ENCODE peak calls at places on chromosomes 13 and 19, in nine cellular contexts. X is GM12864, B is astrocyte, G is Peyer's patch, C is stomach, A is psoas muscle, S is fibroblast of villous mesenchyme, P is brain microvascular endothelial cell, U is adrenal gland. E is an unnamed sample.
A peak's percentile ranks its signal among the peaks of the same experiment; 100 is the strongest.

GRCh38 chr19:10747674-10748073 is 29.8 kb downstream of the DNM2 start:
- DNase-seq in X (no peak), B (no peak), G (peak; percentile 65), C (no peak), A (no peak), S (no peak), P (no peak), U (no peak), E (no peak)

GRCh38 chr19:2544576-2545415 is 68.9 kb downstream of the GADD45B start:
- DNase-seq in X (no peak), B (no peak), G (no peak), C (no peak), A (no peak), S (no peak), P (no peak), U (no peak), E (no peak)

GRCh38 chr13:30551194-30551593 is 66.5 kb upstream of the USPL1 start:
- DNase-seq in X (no peak), B (no peak), G (no peak), C (no peak), A (no peak), S (peak; percentile 56), P (no peak), U (peak; percentile 10), E (peak; percentile 7)

GRCh38 chr13:102774596-102775375 is 1.2 kb upstream of the TEX30 start:
- DNase-seq in X (no peak), B (no peak), G (no peak), C (no peak), A (no peak), S (no peak), P (no peak), U (no peak), E (no peak)

GRCh38 chr19:3080281-3080680 is 13.9 kb upstream of the GNA11 start:
- DNase-seq in X (no peak), B (peak; percentile 61), G (peak; percentile 80), C (no peak), A (no peak), S (peak; percentile 68), P (peak; percentile 36), U (no peak), E (no peak)

GRCh38 chr13:99800004-99800403 is 171.6 kb downstream of the ZIC5 start:
- DNase-seq in X (no peak), B (no peak), G (no peak), C (no peak), A (no peak), S (no peak), P (no peak), U (no peak), E (no peak)

GRCh38 chr19:55451163-55451521 is 8.0 kb upstream of the SHISA7 start:
- DNase-seq in X (no peak), B (no peak), G (no peak), C (no peak), A (no peak), S (no peak), P (no peak), U (no peak), E (no peak)

GRCh38 chr19:43784251-43784980 is 3.6 kb upstream of the KCNN4 start:
- DNase-seq in X (peak; percentile 47), B (peak; percentile 83), G (peak; percentile 82), C (peak; percentile 62), A (no peak), S (peak; percentile 70), P (peak; percentile 72), U (peak; percentile 82), E (peak; percentile 34)

GRCh38 chr13:77691871-77692270 is 5.6 kb upstream of the SLAIN1 start:
- DNase-seq in X (no peak), B (no peak), G (no peak), C (no peak), A (no peak), S (no peak), P (no peak), U (no peak), E (no peak)

GRCh38 chr13:40452741-40453665 is 213.4 kb downstream of the FOXO1 start:
- DNase-seq in X (no peak), B (peak; percentile 65), G (no peak), C (no peak), A (no peak), S (peak; percentile 8), P (peak; percentile 70), U (no peak), E (no peak)

GRCh38 chr19:2268861-2269243 is 12.6 kb upstream of the JSRP1 start:
- DNase-seq in X (no peak), B (no peak), G (no peak), C (no peak), A (no peak), S (no peak), P (no peak), U (no peak), E (no peak)

GRCh38 chr13:33244210-33244906 is 41.2 kb downstream of the STARD13 start:
- DNase-seq in X (no peak), B (no peak), G (no peak), C (no peak), A (no peak), S (no peak), P (no peak), U (no peak), E (no peak)

GRCh38 chr13:97256343-97256783 is 34.2 kb downstream of the MBNL2 start:
- DNase-seq in X (no peak), B (peak; percentile 99), G (no peak), C (no peak), A (no peak), S (peak; percentile 99), P (peak; percentile 91), U (peak; percentile 75), E (peak; percentile 90)

GRCh38 chr19:30087381-30088138 is 145.5 kb downstream of the URI1 start:
- DNase-seq in X (no peak), B (no peak), G (no peak), C (no peak), A (peak; percentile 16), S (no peak), P (no peak), U (no peak), E (no peak)

GRCh38 chr19:5632657-5633056 is 9.8 kb downstream of the SAFB start:
- DNase-seq in X (no peak), B (no peak), G (peak; percentile 44), C (no peak), A (no peak), S (peak; percentile 51), P (no peak), U (no peak), E (no peak)

GRCh38 chr13:112974125-112974524 is 5.1 kb downstream of the MCF2L start:
- DNase-seq in X (no peak), B (no peak), G (no peak), C (no peak), A (peak; percentile 47), S (no peak), P (no peak), U (no peak), E (no peak)

GRCh38 chr19:37929512-37929911 is 22.5 kb downstream of the SIPA1L3 start:
- DNase-seq in X (no peak), B (no peak), G (no peak), C (no peak), A (no peak), S (no peak), P (no peak), U (no peak), E (no peak)

DNA sequence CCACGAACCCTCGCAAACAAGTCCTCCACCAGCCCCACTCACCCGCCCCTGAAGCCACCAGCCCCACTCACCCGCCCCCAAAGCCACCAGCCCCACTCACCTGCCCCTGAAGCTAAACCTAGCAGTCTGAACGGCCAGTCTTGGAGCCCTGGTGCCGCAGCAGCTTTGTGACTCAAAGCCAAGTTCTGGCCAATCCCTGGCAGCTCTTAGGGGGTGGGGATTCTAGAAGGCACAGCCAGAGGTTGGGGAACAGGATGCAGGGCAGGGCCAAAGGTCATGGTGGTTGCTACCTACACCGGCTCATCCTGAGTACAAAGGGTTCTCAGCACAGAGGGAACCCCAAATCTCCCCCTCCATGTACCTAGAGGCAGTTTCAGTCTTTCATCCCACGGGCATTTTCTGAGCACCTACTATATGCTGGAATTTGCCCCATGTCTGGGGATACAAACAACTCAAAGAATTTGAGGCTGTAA is at the start of gene IQCN:
- DNase-seq in X (no peak), B (no peak), G (peak; percentile 86), C (peak; percentile 50), A (peak; percentile 67), S (peak; percentile 48), P (peak; percentile 29), U (peak; percentile 70), E (no peak)
- H3K4me3 ChIP-seq in X (no peak within 1 kb of the TSS), B (no peak within 1 kb of the TSS), G (peak within 1 kb of the TSS; percentile 36), C (no peak within 1 kb of the TSS), A (peak within 1 kb of the TSS; percentile 24), S (peak within 1 kb of the TSS; percentile 9), P (no peak within 1 kb of the TSS), U (no peak within 1 kb of the TSS), E (no peak within 1 kb of the TSS)

GRCh38 chr19:13717194-13717643 is 47.1 kb upstream of the MRI1 start:
- DNase-seq in X (no peak), B (peak; percentile 33), G (no peak), C (no peak), A (no peak), S (no peak), P (no peak), U (no peak), E (no peak)

GRCh38 chr19:13723206-13723605 is 41.1 kb upstream of the MRI1 start:
- DNase-seq in X (no peak), B (peak; percentile 16), G (no peak), C (no peak), A (no peak), S (peak; percentile 37), P (no peak), U (no peak), E (peak; percentile 14)

GRCh38 chr19:13712767-13713201 is 51.5 kb upstream of the MRI1 start:
- DNase-seq in X (no peak), B (peak; percentile 57), G (no peak), C (no peak), A (no peak), S (no peak), P (no peak), U (no peak), E (no peak)

GRCh38 chr19:13718733-13719132 is 45.6 kb upstream of the MRI1 start:
- DNase-seq in X (no peak), B (peak; percentile 49), G (peak; percentile 49), C (no peak), A (no peak), S (peak; percentile 35), P (peak; percentile 28), U (peak; percentile 14), E (peak; percentile 43)
- TF ChIP-seq CTCF in X (no peak), B (peak; percentile 30), G (no peak), C (no peak), A (no peak), S (peak; percentile 30), P (peak; percentile 52), U (peak; percentile 32), E (peak; percentile 59)

GRCh38 chr13:98543380-98544104 is 33.4 kb downstream of the STK24 start:
- DNase-seq in X (no peak), B (no peak), G (no peak), C (no peak), A (peak; percentile 42), S (no peak), P (no peak), U (no peak), E (no peak)
- H3K4me3 ChIP-seq in X (peak overlapping the region; percentile 46), B (no peak overlapping the region), G (no peak overlapping the region), C (no peak overlapping the region), A (peak overlapping the region; percentile 46), S (no peak overlapping the region), P (no peak overlapping the region), U (no peak overlapping the region), E (no peak overlapping the region)

DNA sequence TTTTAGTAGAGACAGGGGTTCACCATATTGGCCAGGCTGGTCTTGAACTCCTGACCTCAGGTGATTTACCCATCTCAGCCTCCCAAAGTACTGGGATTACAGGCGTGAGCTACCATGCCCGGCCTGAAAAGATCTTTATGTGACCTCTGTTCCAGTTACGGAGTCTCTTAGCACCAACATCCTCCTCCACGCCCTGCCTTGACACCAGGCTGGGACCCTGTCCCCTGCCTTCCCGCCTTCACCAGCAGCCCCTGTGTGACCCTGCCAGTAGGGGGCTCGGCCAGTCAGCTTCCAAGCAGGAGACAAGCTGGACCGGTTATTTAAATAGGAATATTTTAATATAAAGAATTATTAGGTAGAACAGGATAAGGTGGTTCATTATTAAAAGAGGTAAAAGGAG is 54.2 kb downstream of the GPR12 start:
- DNase-seq in X (no peak), B (no peak), G (no peak), C (no peak), A (no peak), S (no peak), P (no peak), U (no peak), E (no peak)
- TF ChIP-seq CTCF in X (no peak), B (no peak), G (no peak), C (no peak), A (no peak), S (no peak), P (peak; percentile 25), U (no peak), E (no peak)

E was measured in AG09309.